ENCODE peak calls at places on chromosomes 1 and 21, in five cellular contexts. R, K, X, W and G are unnamed samples.

GRCh38 chr1:206674745-206675175 is 9.9 kb upstream of the MAPKAPK2 start:
- DNase-seq in R (peak), K (no peak), X (peak), W (no peak), G (peak)

GRCh38 chr1:203592156-203592555 is 34.5 kb upstream of the ATP2B4 start:
- DNase-seq in R (peak), K (no peak), X (no peak), W (peak), G (no peak)

GRCh38 chr21:35705888-35706287 is 354.4 kb downstream of the SETD4 start:
- DNase-seq in R (no peak), K (no peak), X (no peak), W (no peak), G (no peak)

GRCh38 chr1:8018492-8019228 is 7.4 kb downstream of the ERRFI1 start:
- DNase-seq in R (peak), K (no peak), X (no peak), W (no peak), G (no peak)

GRCh38 chr1:86965012-86965826 is 50.8 kb downstream of the HS2ST1 start:
- DNase-seq in R (peak), K (no peak), X (peak), W (no peak), G (peak)

GRCh38 chr1:117467336-117467735 is 100.1 kb downstream of the MAN1A2 start:
- DNase-seq in R (no peak), K (no peak), X (no peak), W (no peak), G (no peak)

GRCh38 chr1:236416165-236416564 is 22.1 kb downstream of the EDARADD start:
- DNase-seq in R (no peak), K (no peak), X (no peak), W (no peak), G (no peak)

GRCh38 chr1:224703702-224704408 is 87.7 kb downstream of the CNIH3 start:
- DNase-seq in R (no peak), K (no peak), X (no peak), W (no peak), G (no peak)

GRCh38 chr1:228270032-228270431 is 62.2 kb downstream of the OBSCN start:
- DNase-seq in R (peak), K (peak), X (no peak), W (no peak), G (no peak)

GRCh38 chr1:203351037-203351625 is at the start of gene FMOD:
- DNase-seq in R (peak), K (peak), X (no peak), W (peak), G (peak)

GRCh38 chr21:35649186-35649585 is 411.1 kb downstream of the SETD4 start:
- DNase-seq in R (peak), K (no peak), X (peak), W (no peak), G (peak)

GRCh38 chr1:80893140-80893539 is 907.6 kb upstream of the ADGRL2 start:
- DNase-seq in R (peak), K (no peak), X (no peak), W (no peak), G (no peak)

GRCh38 chr21:33302796-33303195 is 22.0 kb upstream of the IFNAR1 start:
- DNase-seq in R (no peak), K (peak), X (no peak), W (peak), G (no peak)

GRCh38 chr1:226977288-226977972 is 37.3 kb downstream of the COQ8A start:
- DNase-seq in R (no peak), K (no peak), X (no peak), W (no peak), G (no peak)

GRCh38 chr1:145885738-145886287 is at the start of gene ANKRD35:
- DNase-seq in R (peak), K (peak), X (peak), W (peak), G (peak)

GRCh38 chr1:170670751-170671628 is 7.1 kb downstream of the PRRX1 start:
- DNase-seq in R (peak), K (no peak), X (no peak), W (peak), G (no peak)

GRCh38 chr21:36783612-36784383 is 84.9 kb downstream of the SIM2 start:
- DNase-seq in R (peak), K (no peak), X (peak), W (no peak), G (peak)

GRCh38 chr1:215958836-215959235 is 391.7 kb downstream of the KCTD3 start:
- DNase-seq in R (no peak), K (no peak), X (no peak), W (no peak), G (no peak)

GRCh38 chr1:980602-981395 is 1.1 kb downstream of the PERM1 start:
- DNase-seq in R (no peak), K (no peak), X (no peak), W (no peak), G (no peak)

GRCh38 chr1:221556435-221556834 is 185.5 kb downstream of the DUSP10 start:
- DNase-seq in R (no peak), K (no peak), X (no peak), W (no peak), G (no peak)

GRCh38 chr1:49297783-49298182 is 521.1 kb upstream of the BEND5 start:
- DNase-seq in R (peak), K (no peak), X (no peak), W (peak), G (peak)

GRCh38 chr1:18651727-18652126 is 21.1 kb downstream of the PAX7 start:
- DNase-seq in R (no peak), K (no peak), X (no peak), W (peak), G (no peak)

GRCh38 chr1:91402023-91402422 is 2.6 kb downstream of the HFM1 start:
- DNase-seq in R (peak), K (no peak), X (peak), W (no peak), G (peak)

GRCh38 chr1:230572121-230573083 is 69.9 kb upstream of the COG2 start:
- DNase-seq in R (peak), K (no peak), X (peak), W (no peak), G (peak)

GRCh38 chr21:45432575-45433255 is 27.8 kb downstream of the COL18A1 start:
- DNase-seq in R (peak), K (no peak), X (no peak), W (no peak), G (peak)

GRCh38 chr21:41768371-41769042 is 1.7 kb upstream of the RIPK4 start:
- DNase-seq in R (peak), K (no peak), X (peak), W (peak), G (peak)

GRCh38 chr1:214438530-214438929 is 112.9 kb downstream of the PTPN14 start:
- DNase-seq in R (no peak), K (no peak), X (no peak), W (no peak), G (no peak)

GRCh38 chr1:107196973-107197562 is 56.2 kb downstream of the NTNG1 start:
- DNase-seq in R (peak), K (no peak), X (no peak), W (peak), G (peak)

GRCh38 chr1:86388777-86389176 is 7.3 kb downstream of the ODF2L start:
- DNase-seq in R (no peak), K (no peak), X (no peak), W (no peak), G (no peak)

GRCh38 chr1:71295340-71295739 is 214.5 kb upstream of the ZRANB2 start:
- DNase-seq in R (no peak), K (no peak), X (no peak), W (no peak), G (no peak)

GRCh38 chr1:108080448-108080847 is 115.5 kb upstream of the VAV3 start:
- DNase-seq in R (no peak), K (no peak), X (no peak), W (no peak), G (no peak)

GRCh38 chr1:41383094-41383852 is 22.0 kb downstream of the FOXO6 start:
- DNase-seq in R (peak), K (no peak), X (no peak), W (no peak), G (no peak)

GRCh38 chr1:203273206-203273868 is 32.0 kb upstream of the BTG2 start:
- DNase-seq in R (peak), K (peak), X (peak), W (peak), G (peak)

GRCh38 chr1:24868016-24868875 is 61.8 kb downstream of the RUNX3 start:
- DNase-seq in R (no peak), K (peak), X (no peak), W (no peak), G (no peak)

GRCh38 chr1:165890684-165891083 is 63.3 kb downstream of the UCK2 start:
- DNase-seq in R (no peak), K (no peak), X (no peak), W (no peak), G (no peak)

GRCh38 chr1:196355206-196355786 is 252.9 kb downstream of the KCNT2 start:
- DNase-seq in R (peak), K (no peak), X (no peak), W (no peak), G (peak)

GRCh38 chr1:245173446-245174178 is 18.8 kb downstream of the KIF26B start:
- DNase-seq in R (no peak), K (peak), X (no peak), W (no peak), G (no peak)

GRCh38 chr1:94734963-94735899 is 84.9 kb upstream of the SLC44A3 start:
- DNase-seq in R (peak), K (no peak), X (peak), W (peak), G (peak)

GRCh38 chr1:69585666-69586065 is 17.9 kb downstream of the LRRC7 start:
- DNase-seq in R (no peak), K (no peak), X (no peak), W (no peak), G (no peak)

GRCh38 chr1:33460947-33461629 is 11.4 kb upstream of the ZSCAN20 start:
- DNase-seq in R (no peak), K (no peak), X (no peak), W (no peak), G (no peak)

GRCh38 chr1:33455537-33456301 is 16.7 kb upstream of the ZSCAN20 start:
- DNase-seq in R (peak), K (peak), X (peak), W (peak), G (peak)

GRCh38 chr1:33459766-33460543 is 12.5 kb upstream of the ZSCAN20 start:
- DNase-seq in R (peak), K (no peak), X (peak), W (no peak), G (peak)

GRCh38 chr1:33454646-33455282 is 17.7 kb upstream of the ZSCAN20 start:
- DNase-seq in R (peak), K (no peak), X (no peak), W (no peak), G (no peak)

GRCh38 chr1:33456302-33456886 is 16.1 kb upstream of the ZSCAN20 start:
- DNase-seq in R (no peak), K (no peak), X (no peak), W (no peak), G (no peak)
- TF ChIP-seq CTCF in R (no peak), K (no peak), X (no peak), W (no peak), G (no peak)

GRCh38 chr1:243475966-243476365 is 220.1 kb downstream of the SDCCAG8 start:
- DNase-seq in R (peak), K (no peak), X (no peak), W (peak), G (peak)
- TF ChIP-seq CTCF in R (peak), K (no peak), X (no peak), W (peak), G (no peak)

GRCh38 chr1:62746086-62746808 is 37.7 kb upstream of the ATG4C start:
- DNase-seq in R (peak), K (no peak), X (peak), W (no peak), G (peak)
- TF ChIP-seq CTCF in R (peak), K (peak), X (peak), W (no peak), G (peak)

GRCh38 chr1:9689971-9690381 is 38.4 kb downstream of the PIK3CD start:
- DNase-seq in R (no peak), K (no peak), X (no peak), W (peak), G (no peak)
- TF ChIP-seq CTCF in R (peak), K (no peak), X (peak), W (no peak), G (no peak)

GRCh38 chr1:234212764-234213406 is 160.4 kb upstream of the COA6 start:
- DNase-seq in R (peak), K (peak), X (peak), W (peak), G (peak)
- TF ChIP-seq CTCF in R (peak), K (peak), X (peak), W (peak), G (peak)

GRCh38 chr1:180179162-180179957 is 24.7 kb downstream of the QSOX1 start:
- DNase-seq in R (no peak), K (no peak), X (no peak), W (no peak), G (no peak)

GRCh38 chr1:180181996-180182675 is 27.5 kb downstream of the QSOX1 start:
- DNase-seq in R (no peak), K (no peak), X (no peak), W (no peak), G (no peak)

GRCh38 chr1:180183426-180183825 is 28.8 kb downstream of the QSOX1 start:
- DNase-seq in R (no peak), K (no peak), X (no peak), W (no peak), G (no peak)

GRCh38 chr1:180182721-180183311 is 28.1 kb downstream of the QSOX1 start:
- DNase-seq in R (no peak), K (no peak), X (no peak), W (no peak), G (no peak)

DNA sequence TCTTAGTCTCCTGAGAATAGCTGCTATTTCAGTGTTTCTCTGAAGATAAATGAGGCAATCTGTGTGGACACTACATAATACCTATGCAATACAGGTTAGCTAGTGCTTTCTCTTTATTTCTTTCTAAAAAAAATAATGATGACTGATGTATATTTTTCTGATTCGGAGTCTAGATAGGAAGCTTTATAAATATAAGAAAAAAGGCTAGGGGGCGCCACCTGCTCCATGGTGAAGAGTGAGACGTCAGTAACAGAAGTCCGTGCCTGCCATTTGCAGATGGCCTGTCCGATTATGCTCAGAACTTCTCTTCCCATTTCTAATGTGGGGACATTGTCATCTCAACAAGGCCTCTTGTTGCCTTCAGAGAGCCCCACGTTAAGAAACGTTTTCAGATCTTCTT is 26.4 kb downstream of the QSOX1 start:
- DNase-seq in R (peak), K (no peak), X (no peak), W (peak), G (peak)
- TF ChIP-seq CTCF in R (peak), K (peak), X (peak), W (peak), G (peak)

GRCh38 chr1:13970631-13971247 is 270.8 kb downstream of the PRDM2 start:
- DNase-seq in R (no peak), K (no peak), X (no peak), W (no peak), G (no peak)

GRCh38 chr1:13964768-13965167 is 264.8 kb downstream of the PRDM2 start:
- DNase-seq in R (no peak), K (no peak), X (no peak), W (no peak), G (no peak)

GRCh38 chr1:13968361-13968760 is 268.4 kb downstream of the PRDM2 start:
- DNase-seq in R (no peak), K (no peak), X (no peak), W (no peak), G (no peak)

GRCh38 chr1:13967707-13968106 is 267.7 kb downstream of the PRDM2 start:
- DNase-seq in R (no peak), K (no peak), X (no peak), W (no peak), G (no peak)

DNA sequence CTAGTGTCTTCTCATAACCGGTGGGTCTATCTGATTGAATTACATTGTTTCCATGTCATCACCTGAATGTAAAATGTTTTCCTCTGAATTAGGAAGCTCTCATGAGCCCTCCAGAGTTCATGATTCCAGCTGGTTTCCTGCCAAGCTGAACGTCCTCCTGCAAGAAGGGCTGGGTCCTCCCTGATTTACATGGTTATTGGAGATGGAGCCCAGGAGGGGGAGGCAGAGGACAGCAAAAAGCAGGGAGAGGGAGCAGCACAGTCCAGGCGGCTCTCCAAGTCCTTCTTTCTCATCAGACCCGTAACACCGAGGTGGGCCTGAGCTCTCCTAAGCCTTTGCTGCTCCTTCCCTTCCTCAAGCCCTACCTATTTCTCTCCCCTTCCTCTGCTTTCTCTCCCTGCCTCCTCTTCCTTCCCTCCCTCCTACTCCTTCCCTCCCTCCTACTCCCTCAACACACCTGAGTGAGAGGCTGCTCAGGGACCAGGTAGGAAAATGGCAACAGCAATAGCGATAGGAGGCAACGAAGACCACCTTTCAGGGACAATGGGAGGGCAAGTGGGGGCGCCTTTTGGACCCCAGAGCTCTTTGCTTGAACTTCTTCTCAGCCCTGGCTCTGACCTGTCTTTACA is 265.9 kb downstream of the PRDM2 start:
- DNase-seq in R (peak), K (no peak), X (peak), W (peak), G (peak)
- TF ChIP-seq CTCF in R (peak), K (peak), X (peak), W (peak), G (peak)

DNA sequence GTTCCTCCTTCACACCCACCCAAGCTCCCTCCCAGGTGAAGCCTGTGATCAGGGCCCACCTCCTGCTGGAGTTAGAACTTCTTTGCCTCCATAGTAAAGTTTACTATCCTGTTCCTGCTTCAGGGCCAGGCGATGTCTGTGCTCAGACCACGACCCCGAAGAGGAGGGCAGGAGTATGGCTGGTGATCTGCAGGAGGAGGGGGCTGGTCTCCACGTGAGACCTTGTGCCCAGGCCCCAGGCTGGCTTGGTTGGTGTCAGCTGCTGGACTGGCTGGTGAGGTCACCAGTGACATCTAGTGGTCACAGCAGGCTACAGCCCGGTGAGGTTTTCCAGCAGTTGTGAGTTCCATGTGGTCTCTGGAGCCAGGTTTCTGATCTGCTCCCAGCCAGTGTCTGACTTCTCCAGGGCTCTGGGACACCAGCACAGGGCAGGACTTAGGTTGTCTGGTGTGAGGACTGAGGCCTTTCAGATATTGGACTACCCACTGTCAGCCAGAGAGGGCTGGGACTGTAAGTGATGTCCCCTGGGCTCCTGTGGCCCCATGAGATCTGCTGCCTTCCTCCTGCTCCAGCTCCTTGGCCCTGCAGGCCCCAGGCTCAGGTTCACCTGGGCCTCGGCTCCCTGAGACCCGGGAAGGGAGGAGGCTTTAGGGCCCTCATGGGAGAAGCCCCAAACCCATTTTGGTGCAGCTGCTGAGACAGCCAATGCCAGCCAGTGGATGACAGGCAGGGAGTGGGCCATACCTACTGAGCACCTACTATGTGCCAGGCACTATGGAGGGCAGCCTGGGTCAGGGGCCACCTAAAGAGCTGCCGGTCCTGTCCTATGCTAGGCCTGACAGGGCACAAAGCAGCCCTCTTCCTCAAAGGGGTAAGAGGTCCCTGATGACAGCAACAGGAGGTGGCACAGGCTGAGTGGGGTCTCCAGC is 6.0 kb upstream of the UBL4B start:
- DNase-seq in R (peak), K (peak), X (peak), W (peak), G (peak)
- TF ChIP-seq CTCF in R (peak), K (peak), X (peak), W (peak), G (peak)

DNA sequence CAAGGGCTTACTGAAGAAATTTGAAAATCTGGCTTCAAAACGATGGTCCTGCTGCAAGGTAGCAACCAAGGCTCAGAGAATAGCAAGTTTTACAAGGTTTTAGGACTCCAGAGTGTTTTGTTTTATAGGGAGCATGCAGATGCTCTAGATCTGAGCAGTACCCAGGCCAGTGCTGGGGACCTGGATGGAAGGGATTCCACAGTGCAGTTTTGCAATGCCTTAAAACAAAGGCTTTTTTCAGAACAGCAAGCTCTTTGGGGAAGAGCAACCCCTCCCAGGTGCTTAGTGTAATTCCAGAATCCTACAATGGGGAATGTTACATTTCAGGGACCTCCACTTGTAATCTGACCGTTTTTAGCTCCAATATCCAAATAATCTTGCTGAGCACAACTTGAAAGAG is 6.7 kb downstream of the ROR1 start:
- DNase-seq in R (no peak), K (no peak), X (no peak), W (no peak), G (no peak)
- TF ChIP-seq CTCF in R (no peak), K (no peak), X (no peak), W (no peak), G (no peak)